ENCODE peak calls at places on chromosomes 5 and 9, in five cellular contexts. T is activated CD4-positive, alpha-beta T cell treated with anti-CD3 and anti-CD28 coated beads, Interleukin-2, amount 10 ng/mL, durations not matched to agents 24 days and 14 days; R is NCI-H2081 treated with DMSO at 0.1 percent for 48 hours; F is stimulated activated CD4-positive, alpha-beta T cell treated with anti-CD3 and anti-CD28 coated beads, Interleukin-1b, Interleukin-23, amount 100 ng/mL, for 1 hour; W is posterior vena cava. U is an unnamed sample.

GRCh38 chr9:83639266-83639665 is 16.3 kb downstream of the IDNK start:
- DNase-seq in R (no peak), W (no peak), F (no peak), T (no peak), U (no peak)

GRCh38 chr5:113027015-113027414 is 50.4 kb downstream of the DCP2 start:
- DNase-seq in T (no peak), R (no peak), F (no peak), W (no peak), U (no peak)

GRCh38 chr5:159286420-159287035 is 23.4 kb downstream of the UBLCP1 start:
- DNase-seq in T (peak), R (peak), W (no peak), F (no peak), U (peak)

GRCh38 chr5:151534345-151534744 is 56.8 kb downstream of the FAT2 start:
- DNase-seq in F (no peak), W (no peak), T (no peak), R (no peak), U (no peak)

GRCh38 chr5:176608937-176609723 is 826 bp downstream of the GPRIN1 start:
- DNase-seq in W (no peak), F (no peak), T (peak), R (no peak), U (peak)

GRCh38 chr5:153960269-153961215 is 78.2 kb downstream of the FAM114A2 start:
- DNase-seq in T (no peak), W (no peak), F (no peak), R (no peak), U (no peak)

GRCh38 chr5:135246923-135247795 is 151.9 kb downstream of the MACROH2A1 start:
- DNase-seq in W (no peak), F (no peak), R (no peak), T (no peak), U (peak)

GRCh38 chr5:30981576-30981975 is 211.9 kb upstream of the CDH6 start:
- DNase-seq in W (no peak), T (no peak), F (no peak), R (no peak), U (no peak)

GRCh38 chr9:101029300-101030021 is 934 bp downstream of the PLPPR1 start:
- DNase-seq in R (no peak), F (no peak), W (no peak), T (no peak), U (no peak)